ENCODE peak calls at places on chromosome 7, in five cellular contexts. Q is activated CD4-positive, alpha-beta T cell treated with anti-CD3 and anti-CD28 coated beads, Interleukin-2, amount 10 ng/mL, durations not matched to agents 7 days and 5 days; T is CD8-positive, alpha-beta T cell; X is left cardiac atrium; S is pons. W is an unnamed sample.

GRCh38 chr7:33745934-33746333 is 159.4 kb upstream of the BMPER start:
- DNase-seq in Q (no peak), T (no peak), X (no peak), S (no peak), W (no peak)

GRCh38 chr7:85111761-85112160 is 75.1 kb downstream of the SEMA3D start:
- DNase-seq in Q (no peak), T (no peak), X (no peak), S (no peak), W (no peak)

GRCh38 chr7:103867874-103868273 is 121.6 kb downstream of the RELN start:
- DNase-seq in Q (no peak), T (no peak), X (no peak), S (no peak), W (no peak)

GRCh38 chr7:141045842-141046630 is 27.8 kb upstream of the TMEM178B start:
- DNase-seq in Q (no peak), T (no peak), X (no peak), S (no peak), W (no peak)

GRCh38 chr7:155459133-155459866 is 1.4 kb downstream of the EN2 start:
- DNase-seq in Q (no peak), T (no peak), X (no peak), S (no peak), W (no peak)

GRCh38 chr7:107614425-107614824 is 34.4 kb downstream of the BCAP29 start:
- DNase-seq in Q (no peak), T (no peak), X (no peak), S (no peak), W (peak)

GRCh38 chr7:71871446-71871845 is 540.7 kb downstream of the CALN1 start:
- DNase-seq in Q (no peak), T (no peak), X (no peak), S (no peak), W (no peak)

GRCh38 chr7:51246258-51247245 is 70.1 kb downstream of the COBL start:
- DNase-seq in Q (no peak), T (no peak), X (peak), S (peak), W (no peak)

GRCh38 chr7:101201695-101202602 is 1.1 kb upstream of the MOGAT3 start:
- DNase-seq in Q (no peak), T (no peak), X (no peak), S (no peak), W (no peak)

GRCh38 chr7:11760372-11760771 is 71.6 kb downstream of the THSD7A start:
- DNase-seq in Q (no peak), T (no peak), X (no peak), S (no peak), W (peak)

GRCh38 chr7:107103369-107103768 is 58.9 kb downstream of the PRKAR2B start:
- DNase-seq in Q (no peak), T (no peak), X (no peak), S (no peak), W (no peak)

GRCh38 chr7:44767912-44768662 is 19.4 kb downstream of the ZMIZ2 start:
- DNase-seq in Q (peak), T (peak), X (peak), S (peak), W (peak)

GRCh38 chr7:31410265-31410664 is 69.7 kb upstream of the NEUROD6 start:
- DNase-seq in Q (no peak), T (no peak), X (no peak), S (no peak), W (no peak)

GRCh38 chr7:28181921-28182517 is 1.4 kb upstream of the JAZF1 start:
- DNase-seq in Q (no peak), T (no peak), X (no peak), S (peak), W (no peak)

GRCh38 chr7:141466151-141466904 is 84.9 kb upstream of the AGK start:
- DNase-seq in Q (no peak), T (no peak), X (no peak), S (no peak), W (no peak)

GRCh38 chr7:18289801-18290200 is 205.7 kb upstream of the HDAC9 start:
- DNase-seq in Q (no peak), T (no peak), X (no peak), S (no peak), W (no peak)

GRCh38 chr7:16063691-16064090 is 357.6 kb downstream of the CRPPA start:
- DNase-seq in Q (no peak), T (no peak), X (no peak), S (no peak), W (no peak)

GRCh38 chr7:116614509-116615285 is 57.3 kb upstream of the MET start:
- DNase-seq in Q (no peak), T (no peak), X (no peak), S (no peak), W (no peak)

GRCh38 chr7:72217151-72217550 is 195.0 kb downstream of the CALN1 start:
- DNase-seq in Q (no peak), T (no peak), X (no peak), S (no peak), W (no peak)

GRCh38 chr7:2019693-2020511 is 212.8 kb downstream of the MAD1L1 start:
- DNase-seq in Q (peak), T (peak), X (peak), S (no peak), W (peak)

GRCh38 chr7:97342512-97342911 is 225.0 kb downstream of the SDHAF3 start:
- DNase-seq in Q (no peak), T (no peak), X (no peak), S (no peak), W (no peak)

GRCh38 chr7:47812460-47813136 is 135.7 kb downstream of the PKD1L1 start:
- DNase-seq in Q (no peak), T (no peak), X (no peak), S (peak), W (no peak)

GRCh38 chr7:39950473-39951155 is 558 bp downstream of the CDK13 start:
- DNase-seq in Q (peak), T (peak), X (peak), S (peak), W (no peak)

GRCh38 chr7:99469381-99470065 is 3.2 kb upstream of the ZNF789 start:
- DNase-seq in Q (no peak), T (no peak), X (peak), S (no peak), W (no peak)

GRCh38 chr7:6529643-6530042 is 21.6 kb downstream of the GRID2IP start:
- DNase-seq in Q (no peak), T (no peak), X (no peak), S (no peak), W (no peak)

GRCh38 chr7:13751771-13752170 is 237.7 kb downstream of the ETV1 start:
- DNase-seq in Q (no peak), T (no peak), X (no peak), S (no peak), W (no peak)

GRCh38 chr7:158246960-158247673 is 340.5 kb downstream of the PTPRN2 start:
- DNase-seq in Q (no peak), T (peak), X (no peak), S (no peak), W (no peak)

GRCh38 chr7:17044868-17045267 is 163.1 kb upstream of the AGR3 start:
- DNase-seq in Q (no peak), T (no peak), X (no peak), S (no peak), W (no peak)

GRCh38 chr7:155637155-155637554 is 7.3 kb upstream of the RBM33 start:
- DNase-seq in Q (no peak), T (no peak), X (no peak), S (no peak), W (no peak)

GRCh38 chr7:95045236-95045923 is 138.0 kb downstream of the PPP1R9A start:
- DNase-seq in Q (no peak), T (no peak), X (no peak), S (peak), W (peak)

GRCh38 chr7:79822620-79823240 is 311.9 kb upstream of the GNAI1 start:
- DNase-seq in Q (no peak), T (no peak), X (no peak), S (no peak), W (no peak)

GRCh38 chr7:48511021-48511579 is 339.8 kb downstream of the ABCA13 start:
- DNase-seq in Q (no peak), T (no peak), X (no peak), S (no peak), W (no peak)

GRCh38 chr7:157657741-157658740 is 321.2 kb downstream of the DNAJB6 start:
- DNase-seq in Q (no peak), T (no peak), X (no peak), S (no peak), W (no peak)

GRCh38 chr7:106613861-106614560 is 46.9 kb downstream of the CCDC71L start:
- DNase-seq in Q (no peak), T (no peak), X (no peak), S (no peak), W (no peak)

GRCh38 chr7:82562716-82563404 is 119.3 kb upstream of the CACNA2D1 start:
- DNase-seq in Q (no peak), T (no peak), X (no peak), S (no peak), W (no peak)

GRCh38 chr7:105691029-105691691 is 109.9 kb upstream of the EFCAB10 start:
- DNase-seq in Q (peak), T (peak), X (no peak), S (peak), W (peak)

GRCh38 chr7:1422512-1423265 is 36.6 kb downstream of the MICALL2 start:
- DNase-seq in Q (no peak), T (no peak), X (no peak), S (no peak), W (peak)

GRCh38 chr7:47266131-47266706 is 315.7 kb downstream of the TNS3 start:
- DNase-seq in Q (peak), T (peak), X (peak), S (peak), W (peak)